ENCODE peak calls at places on chromosomes 16 and 17, in five cellular contexts. A, F, I, Q and N are unnamed samples.

GRCh38 chr17:83170571-83171260 is 91.3 kb downstream of the METRNL start:
- DNase-seq in A (no peak), F (peak; percentile 48), I (no peak), Q (no peak), N (no peak)

GRCh38 chr16:3577302-3577752 is at the start of gene NLRC3:
- DNase-seq in A (no peak), F (no peak), I (no peak), Q (no peak), N (peak; percentile 66)

GRCh38 chr16:89491974-89492687 is 1.8 kb upstream of the ANKRD11 start:
- DNase-seq in A (no peak), F (no peak), I (no peak), Q (no peak), N (no peak)

GRCh38 chr16:88591577-88592021 is 21.4 kb downstream of the ZC3H18 start:
- DNase-seq in A (no peak), F (no peak), I (no peak), Q (no peak), N (no peak)

GRCh38 chr17:28643979-28644781 is 778 bp downstream of the BLTP2 start:
- DNase-seq in A (no peak), F (peak; percentile 84), I (peak; percentile 53), Q (peak; percentile 64), N (peak; percentile 84)

GRCh38 chr16:73064227-73064995 is 16.5 kb upstream of the ZFHX3 start:
- DNase-seq in A (no peak), F (peak; percentile 80), I (peak; percentile 74), Q (no peak), N (peak; percentile 99)

GRCh38 chr17:44348234-44348987 is 3.3 kb downstream of the GRN start:
- DNase-seq in A (no peak), F (no peak), I (peak; percentile 56), Q (no peak), N (peak; percentile 99)

GRCh38 chr17:5619088-5619740 is 34.9 kb upstream of the NLRP1 start:
- DNase-seq in A (no peak), F (no peak), I (no peak), Q (no peak), N (no peak)

GRCh38 chr16:17205279-17206139 is 265.3 kb downstream of the XYLT1 start:
- DNase-seq in A (peak; percentile 80), F (peak; percentile 71), I (no peak), Q (peak; percentile 57), N (no peak)

GRCh38 chr16:58620396-58620795 is 9.2 kb downstream of the CNOT1 start:
- DNase-seq in A (no peak), F (no peak), I (no peak), Q (no peak), N (no peak)

DNA sequence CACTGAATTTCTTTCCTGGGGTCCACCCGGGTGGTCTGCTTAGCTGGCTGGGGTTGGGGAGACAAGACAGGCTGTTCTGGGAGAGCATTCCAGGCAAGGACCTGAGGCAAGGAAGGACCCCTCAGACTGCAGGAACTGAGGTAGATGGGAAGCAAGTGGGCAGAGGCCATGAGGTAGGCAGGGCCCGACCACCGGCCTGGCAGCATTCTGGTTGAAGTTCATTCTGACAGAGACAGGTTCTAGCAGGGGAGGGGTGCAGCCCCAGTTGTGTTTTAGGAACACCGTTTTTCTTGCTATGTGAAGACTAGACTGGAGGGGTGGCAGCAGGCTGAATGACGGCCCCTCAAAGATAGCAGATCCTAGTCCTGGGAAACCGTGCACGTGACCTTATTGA is 17.5 kb downstream of the B9D1 start:
- DNase-seq in A (no peak), F (peak; percentile 45), I (no peak), Q (no peak), N (peak; percentile 55)
- H3K27ac ChIP-seq in A (no peak overlapping the region), F (no peak overlapping the region), I (no peak overlapping the region), Q (no peak overlapping the region), N (no peak overlapping the region)

DNA sequence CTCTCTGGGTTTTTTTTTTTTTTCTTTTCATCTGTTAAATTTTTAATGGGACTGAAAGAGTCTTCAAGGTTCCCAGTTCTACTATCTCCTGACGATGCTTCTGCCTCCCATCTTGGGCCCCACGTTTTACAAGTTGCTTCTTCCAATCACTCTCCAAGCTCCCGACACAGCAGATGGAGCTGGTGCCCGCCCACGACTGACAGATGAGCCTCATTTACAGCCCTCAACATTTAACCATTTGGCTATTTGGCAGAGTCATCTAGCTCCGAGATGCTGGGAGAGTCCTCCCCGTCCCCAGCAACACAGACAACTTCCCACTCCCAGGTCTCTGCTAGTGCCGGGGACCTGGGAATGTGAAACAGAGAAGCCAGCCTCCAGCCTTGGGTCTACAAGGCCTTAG is 276.9 kb downstream of the SHISA9 start:
- DNase-seq in A (no peak), F (no peak), I (no peak), Q (no peak), N (no peak)
- H3K27ac ChIP-seq in A (no peak overlapping the region), F (no peak overlapping the region), I (no peak overlapping the region), Q (no peak overlapping the region), N (no peak overlapping the region)

DNA sequence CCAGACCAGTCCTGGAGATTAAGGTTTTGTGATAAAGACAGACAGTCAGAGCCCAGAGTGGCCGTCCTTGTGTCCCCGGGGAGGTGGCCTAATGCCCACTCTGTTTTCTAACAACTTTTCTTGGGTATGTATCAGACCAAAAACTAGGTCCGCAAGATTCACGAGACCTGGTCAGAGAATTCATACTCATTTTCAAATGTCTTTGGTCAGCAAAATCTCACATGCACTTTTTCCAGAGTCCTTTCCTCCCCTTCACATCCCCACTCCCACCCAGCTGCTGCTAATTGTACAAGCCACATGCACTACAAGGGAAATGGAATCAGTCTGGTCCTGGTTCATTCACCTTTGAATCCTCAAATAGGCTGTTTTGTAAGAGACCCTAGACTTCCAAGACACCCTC is 61.7 kb downstream of the C17orf67 start:
- DNase-seq in A (no peak), F (no peak), I (no peak), Q (no peak), N (no peak)
- H3K27ac ChIP-seq in A (no peak overlapping the region), F (no peak overlapping the region), I (no peak overlapping the region), Q (no peak overlapping the region), N (no peak overlapping the region)

DNA sequence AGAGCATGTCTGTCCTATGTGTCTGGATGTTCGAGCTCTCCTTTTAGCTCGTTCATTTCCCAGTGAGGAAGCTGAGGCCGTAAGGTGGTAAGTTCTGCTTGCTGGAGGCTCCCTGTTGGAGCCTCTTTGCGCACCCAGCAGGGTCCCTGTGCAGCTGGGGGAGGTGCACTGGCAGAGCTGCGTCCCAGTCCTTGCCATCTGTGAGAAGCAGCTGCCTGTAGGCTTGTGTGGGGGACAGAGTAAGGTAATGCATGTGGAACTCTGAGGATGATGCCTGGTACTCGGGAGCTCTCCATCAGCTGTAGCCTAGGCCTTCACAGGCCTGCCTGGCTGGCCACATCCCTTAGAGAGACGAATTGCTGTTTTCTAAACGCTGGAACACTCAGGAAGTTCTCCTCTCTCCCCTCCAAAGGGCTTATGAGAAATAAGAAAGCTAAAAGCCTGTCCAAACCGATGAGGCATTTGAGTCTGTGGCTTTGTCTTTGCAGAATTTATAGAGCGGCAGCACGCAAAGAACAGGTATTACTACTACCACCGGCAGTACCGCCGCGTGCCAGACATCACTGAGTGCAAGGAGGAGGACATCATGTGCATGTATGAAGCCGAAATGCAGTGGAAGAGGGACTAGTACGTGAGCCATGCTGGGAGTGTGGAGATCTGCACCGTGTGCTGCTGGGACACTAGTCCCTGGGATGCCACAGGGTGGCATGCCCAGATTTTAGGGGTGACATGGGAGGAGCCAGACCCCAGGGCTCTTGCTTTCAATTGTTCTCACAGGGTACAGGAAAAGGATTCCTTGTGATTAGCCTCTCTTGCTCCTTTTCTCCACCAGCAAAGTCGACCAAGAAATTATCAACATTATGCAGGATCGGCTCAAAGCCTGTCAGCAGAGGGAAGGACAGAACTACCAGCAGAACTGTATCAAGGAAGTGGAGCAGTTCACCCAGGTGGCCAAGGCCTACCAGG is 1.6 kb downstream of the NDUFB10 start:
- DNase-seq in A (no peak), F (peak; percentile 82), I (no peak), Q (no peak), N (peak; percentile 75)
- H3K27ac ChIP-seq in A (peak overlapping the region; percentile 40), F (peak overlapping the region; percentile 29), I (no peak overlapping the region), Q (no peak overlapping the region), N (no peak overlapping the region)

DNA sequence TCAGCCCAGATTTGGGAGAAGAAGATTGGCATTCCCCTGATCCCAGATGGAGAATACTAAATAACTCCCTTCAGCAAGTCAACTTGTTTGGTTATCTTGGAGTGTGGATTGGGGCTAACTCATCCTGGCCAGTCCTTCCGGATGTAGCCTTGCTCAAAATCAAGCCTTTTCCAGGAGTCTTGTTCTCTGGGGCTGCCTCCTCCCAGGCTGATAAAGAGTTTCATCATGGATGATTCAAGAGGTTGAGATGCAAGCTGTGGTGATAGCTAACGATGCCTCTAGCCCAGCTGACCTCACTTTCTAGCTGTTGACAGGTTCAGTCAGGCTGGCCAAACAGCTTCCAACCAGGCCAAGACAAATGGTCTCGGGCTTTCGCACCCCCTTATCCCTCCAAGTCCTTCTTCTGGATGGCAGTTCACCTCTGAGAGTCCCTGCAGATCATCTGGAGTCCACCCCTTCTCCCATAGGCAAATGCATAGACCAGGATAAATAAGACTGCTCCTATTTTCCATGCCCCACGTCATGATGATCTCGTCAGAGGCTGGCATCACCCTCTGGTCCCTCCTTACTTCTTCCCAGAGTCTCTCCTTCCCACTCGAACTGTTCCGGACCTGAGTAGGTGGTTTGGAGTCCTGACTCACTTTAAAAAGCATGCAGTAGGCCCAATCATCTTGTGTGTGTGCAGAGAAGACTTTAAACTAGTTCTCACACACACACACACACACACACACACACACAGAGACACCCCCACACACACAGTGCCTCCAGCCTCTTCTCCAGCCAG is 71.8 kb downstream of the SOX9 start:
- DNase-seq in A (peak; percentile 90), F (peak; percentile 44), I (peak; percentile 90), Q (no peak), N (peak; percentile 89)
- H3K27ac ChIP-seq in A (peak overlapping the region; percentile 85), F (no peak overlapping the region), I (peak overlapping the region; percentile 60), Q (no peak overlapping the region), N (peak overlapping the region; percentile 97)

DNA sequence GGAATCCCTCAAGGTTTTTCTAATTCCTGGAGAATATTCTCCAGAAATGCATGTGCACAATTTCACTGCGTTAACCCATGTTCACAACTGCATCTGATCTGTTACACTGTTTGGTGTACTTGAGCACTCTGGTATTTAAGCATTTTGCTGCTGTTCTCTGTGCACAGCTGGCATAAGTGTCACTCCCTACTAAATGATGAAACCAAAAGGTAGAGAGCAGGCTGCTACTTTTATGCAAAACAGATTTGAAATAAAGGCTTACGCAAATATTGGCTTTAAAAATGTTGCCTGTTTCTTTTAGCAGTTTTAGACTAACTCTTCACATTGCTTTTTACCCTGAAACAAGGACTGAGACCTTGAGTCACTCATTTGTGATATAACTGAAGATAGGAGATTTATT is 41.7 kb downstream of the ESRP2 start:
- DNase-seq in A (no peak), F (no peak), I (no peak), Q (no peak), N (no peak)
- H3K27ac ChIP-seq in A (no peak overlapping the region), F (no peak overlapping the region), I (no peak overlapping the region), Q (no peak overlapping the region), N (no peak overlapping the region)

GRCh38 chr16:87492721-87493554 is at the start of gene ZCCHC14:
- DNase-seq in A (peak; percentile 97), F (peak; percentile 99), I (peak; percentile 98), Q (peak; percentile 99), N (peak; percentile 100)
- H3K27ac ChIP-seq in A (no peak within 1 kb of the TSS), F (peak within 1 kb of the TSS; percentile 77), I (peak within 1 kb of the TSS; percentile 45), Q (peak within 1 kb of the TSS; percentile 46), N (no peak within 1 kb of the TSS)

GRCh38 chr16:66920924-66921680 is 2.4 kb upstream of the CDH16 start:
- DNase-seq in A (no peak), F (no peak), I (no peak), Q (no peak), N (peak; percentile 62)
- H3K27ac ChIP-seq in A (no peak overlapping the region), F (no peak overlapping the region), I (no peak overlapping the region), Q (no peak overlapping the region), N (no peak overlapping the region)

GRCh38 chr16:57042157-57043111 is 49.9 kb upstream of the CPNE2 start:
- DNase-seq in A (no peak), F (no peak), I (no peak), Q (no peak), N (peak; percentile 53)
- H3K27ac ChIP-seq in A (no peak overlapping the region), F (no peak overlapping the region), I (no peak overlapping the region), Q (no peak overlapping the region), N (no peak overlapping the region)